ENCODE peak calls at places on chromosomes 12 and 14, in four cellular contexts. One of them, this sample, is unnamed.

GRCh38 chr14:71730471-71730870 is 201.8 kb upstream of the RGS6 start:
- DNase-seq in neuronal stem cell: no peak
- DNase-seq in H1: no peak
- DNase-seq in IMR-90: no peak
- DNase-seq in this sample: no peak

GRCh38 chr12:28258998-28259397 is 68.7 kb downstream of the CCDC91 start:
- DNase-seq in neuronal stem cell: no peak
- DNase-seq in H1: no peak
- DNase-seq in IMR-90: peak; percentile 49
- DNase-seq in this sample: no peak

GRCh38 chr14:50531595-50532501 is 521 bp downstream of the MAP4K5 start:
- DNase-seq in neuronal stem cell: peak; percentile 38
- DNase-seq in H1: peak; percentile 77
- DNase-seq in IMR-90: peak; percentile 29
- DNase-seq in this sample: peak; percentile 62

GRCh38 chr14:87170179-87170578 is 822.8 kb downstream of the GALC start:
- DNase-seq in neuronal stem cell: peak; percentile 45
- DNase-seq in H1: no peak
- DNase-seq in IMR-90: no peak
- DNase-seq in this sample: peak; percentile 35

GRCh38 chr14:68571928-68572525 is 220.8 kb downstream of the ZFP36L1 start:
- DNase-seq in neuronal stem cell: no peak
- DNase-seq in H1: no peak
- DNase-seq in IMR-90: no peak
- DNase-seq in this sample: no peak

GRCh38 chr12:122142857-122143256 is 31.2 kb downstream of the IL31 start:
- DNase-seq in neuronal stem cell: no peak
- DNase-seq in H1: no peak
- DNase-seq in IMR-90: no peak
- DNase-seq in this sample: no peak

GRCh38 chr14:100096656-100097055 is 31.4 kb downstream of the EVL start:
- DNase-seq in neuronal stem cell: no peak
- DNase-seq in H1: no peak
- DNase-seq in IMR-90: peak; percentile 68
- DNase-seq in this sample: no peak

GRCh38 chr12:117567644-117568043 is 206.2 kb upstream of the NOS1 start:
- DNase-seq in neuronal stem cell: no peak
- DNase-seq in H1: no peak
- DNase-seq in IMR-90: no peak
- DNase-seq in this sample: no peak

GRCh38 chr12:64083285-64084210 is 138.5 kb downstream of the KICS2 start:
- DNase-seq in neuronal stem cell: no peak
- DNase-seq in H1: no peak
- DNase-seq in IMR-90: peak; percentile 95
- DNase-seq in this sample: no peak

GRCh38 chr12:12392428-12392827 is 35.5 kb downstream of the BORCS5 start:
- DNase-seq in neuronal stem cell: no peak
- DNase-seq in H1: no peak
- DNase-seq in IMR-90: no peak
- DNase-seq in this sample: no peak

GRCh38 chr12:104763163-104763805 is 194.8 kb downstream of the SLC41A2 start:
- DNase-seq in neuronal stem cell: no peak
- DNase-seq in H1: peak; percentile 14
- DNase-seq in IMR-90: peak; percentile 38
- DNase-seq in this sample: no peak

DNA sequence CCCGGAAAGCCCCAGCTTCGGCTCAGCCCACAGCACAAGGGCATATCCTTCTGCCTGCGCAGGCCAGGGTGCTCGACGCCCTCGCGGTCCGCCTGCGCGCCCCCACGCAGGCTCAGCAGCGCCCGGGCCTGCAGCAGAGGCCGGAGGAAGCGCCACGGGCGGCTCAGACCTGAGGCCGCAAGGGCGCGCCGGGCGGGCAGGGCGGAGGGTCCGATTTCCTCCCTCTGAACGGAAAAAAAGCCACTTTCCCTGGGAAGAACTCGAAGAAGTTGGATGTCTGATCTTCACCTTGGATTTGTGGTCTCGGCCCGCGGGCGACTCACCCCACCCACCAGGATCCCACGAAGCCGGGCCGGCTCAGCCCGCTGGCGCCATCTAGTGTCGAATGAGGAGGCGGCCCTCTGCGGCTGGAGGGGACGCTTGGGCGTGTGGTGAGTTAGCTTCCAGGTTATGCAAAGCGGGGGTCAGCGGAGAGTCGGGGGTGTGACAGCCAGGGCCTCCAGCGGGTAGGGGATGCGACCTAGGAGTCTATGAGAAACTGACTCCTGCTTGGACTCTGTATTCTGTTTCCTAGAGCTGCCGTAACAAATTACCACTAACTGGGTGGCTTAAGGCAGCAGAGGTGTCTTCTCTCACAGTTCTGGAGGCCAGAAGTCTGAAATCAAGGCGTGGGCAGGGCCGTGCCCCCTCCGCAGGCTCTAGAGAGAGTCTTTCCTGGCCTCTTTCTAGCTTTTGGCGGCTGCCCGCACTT is 40.0 kb upstream of the SRSF5 start:
- DNase-seq in neuronal stem cell: peak; percentile 76
- DNase-seq in H1: peak; percentile 93
- DNase-seq in IMR-90: peak; percentile 58
- DNase-seq in this sample: peak; percentile 86
- H2BK120ac ChIP-seq in neuronal stem cell: no peak overlapping the region
- H2BK120ac ChIP-seq in H1: no peak overlapping the region
- H2BK120ac ChIP-seq in IMR-90: peak overlapping the region; percentile 93
- H2BK120ac ChIP-seq in this sample: no peak overlapping the region

GRCh38 chr12:46473634-46474201 is 101.1 kb upstream of the SLC38A2 start:
- DNase-seq in neuronal stem cell: no peak
- DNase-seq in H1: no peak
- DNase-seq in IMR-90: peak; percentile 94
- DNase-seq in this sample: no peak

GRCh38 chr12:46470975-46471374 is 98.4 kb upstream of the SLC38A2 start:
- DNase-seq in neuronal stem cell: no peak
- DNase-seq in H1: no peak
- DNase-seq in IMR-90: peak; percentile 67
- DNase-seq in this sample: no peak

GRCh38 chr12:46471404-46471803 is 98.8 kb upstream of the SLC38A2 start:
- DNase-seq in neuronal stem cell: no peak
- DNase-seq in H1: no peak
- DNase-seq in IMR-90: no peak
- DNase-seq in this sample: no peak

GRCh38 chr12:46472893-46473633 is 100.5 kb upstream of the SLC38A2 start:
- DNase-seq in neuronal stem cell: no peak
- DNase-seq in H1: no peak
- DNase-seq in IMR-90: peak; percentile 76
- DNase-seq in this sample: no peak

GRCh38 chr12:46472144-46472705 is 99.7 kb upstream of the SLC38A2 start:
- DNase-seq in neuronal stem cell: no peak
- DNase-seq in H1: no peak
- DNase-seq in IMR-90: no peak
- DNase-seq in this sample: no peak
- H3K4ac ChIP-seq in neuronal stem cell: no peak overlapping the region
- H3K4ac ChIP-seq in H1: no peak overlapping the region
- H3K4ac ChIP-seq in IMR-90: peak overlapping the region; percentile 91
- H3K4ac ChIP-seq in this sample: no peak overlapping the region

DNA sequence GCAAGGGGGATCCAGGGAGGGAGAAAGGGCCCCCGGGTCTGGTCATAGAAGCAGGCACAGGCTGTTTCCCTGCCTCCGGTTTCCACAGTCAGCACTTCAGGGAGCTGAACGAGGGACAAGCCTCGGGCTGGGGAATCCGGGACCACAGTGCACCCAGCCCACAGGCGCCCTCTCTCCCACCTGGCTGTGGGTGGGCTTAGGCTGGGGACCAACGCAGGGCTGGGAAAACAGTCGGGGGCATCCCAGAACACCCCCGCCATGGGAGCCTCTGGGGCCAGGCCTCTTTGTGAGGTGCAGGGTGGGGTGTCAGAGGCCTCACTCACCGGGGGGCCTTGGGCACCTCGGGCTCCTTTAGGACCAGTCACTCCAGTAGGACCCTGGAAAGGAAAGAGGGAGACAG is 16.3 kb downstream of the TMEM106C start:
- DNase-seq in neuronal stem cell: no peak
- DNase-seq in H1: no peak
- DNase-seq in IMR-90: no peak
- DNase-seq in this sample: no peak
- H2BK120ac ChIP-seq in neuronal stem cell: no peak overlapping the region
- H2BK120ac ChIP-seq in H1: no peak overlapping the region
- H2BK120ac ChIP-seq in IMR-90: no peak overlapping the region
- H2BK120ac ChIP-seq in this sample: no peak overlapping the region

GRCh38 chr14:32408018-32408417 is 78.9 kb downstream of the AKAP6 start:
- DNase-seq in neuronal stem cell: no peak
- DNase-seq in H1: no peak
- DNase-seq in IMR-90: no peak
- DNase-seq in this sample: no peak
- H3K4ac ChIP-seq in neuronal stem cell: no peak overlapping the region
- H3K4ac ChIP-seq in H1: no peak overlapping the region
- H3K4ac ChIP-seq in IMR-90: no peak overlapping the region
- H3K4ac ChIP-seq in this sample: no peak overlapping the region

DNA sequence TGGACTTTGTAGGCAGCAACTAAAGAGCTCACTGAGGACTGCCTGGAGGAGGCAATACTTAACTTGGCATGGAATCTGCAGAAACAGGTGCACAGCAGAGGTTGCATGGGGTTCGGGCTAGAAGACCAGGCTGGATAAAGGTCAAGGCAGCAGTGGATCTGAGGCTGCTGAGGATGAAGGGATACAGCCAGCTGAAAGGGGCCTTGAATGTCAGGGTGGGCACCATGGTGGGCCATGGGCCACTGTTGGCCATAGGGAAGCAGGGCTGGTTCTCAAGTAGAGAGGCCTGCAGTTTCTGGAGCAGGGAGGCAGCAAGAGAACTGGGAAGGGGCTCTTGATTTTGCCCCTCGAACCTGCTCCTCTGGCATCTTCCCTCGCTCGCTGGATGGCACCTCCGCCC is 55.5 kb downstream of the C14orf132 start:
- DNase-seq in neuronal stem cell: no peak
- DNase-seq in H1: no peak
- DNase-seq in IMR-90: no peak
- DNase-seq in this sample: no peak
- H2BK120ac ChIP-seq in neuronal stem cell: no peak overlapping the region
- H2BK120ac ChIP-seq in H1: no peak overlapping the region
- H2BK120ac ChIP-seq in IMR-90: peak overlapping the region; percentile 55
- H2BK120ac ChIP-seq in this sample: no peak overlapping the region

GRCh38 chr12:51404627-51405026 is 13.4 kb upstream of the GALNT6 start:
- DNase-seq in neuronal stem cell: no peak
- DNase-seq in H1: no peak
- DNase-seq in IMR-90: no peak
- DNase-seq in this sample: no peak
- H3K4ac ChIP-seq in neuronal stem cell: no peak overlapping the region
- H3K4ac ChIP-seq in H1: no peak overlapping the region
- H3K4ac ChIP-seq in IMR-90: no peak overlapping the region
- H3K4ac ChIP-seq in this sample: no peak overlapping the region